ENCODE peak calls at places on chromosomes 3 and 15, in ten cellular contexts. One of them, this sample, is unnamed.

GRCh38 chr3:51908026-51908425 is 4.9 kb upstream of the IQCF1 start:
- DNase-seq in NCI-H1436: no peak
- DNase-seq in activated naive CD8-positive, alpha-beta T cell treated with anti-CD3 and anti-CD28 coated beads for 36 hours: no peak
- DNase-seq in stimulated activated CD4-positive, alpha-beta T cell treated with anti-CD3 and anti-CD28 coated beads, Interleukin-12 subunit alpha, Interleukin-12 subunit beta, amount 100 ng/mL, for 4 hours: no peak
- DNase-seq in nucleus accumbens: no peak
- DNase-seq in ELF-1: no peak
- DNase-seq in foreskin fibroblast: no peak
- DNase-seq in iPS DF 19.7: no peak
- DNase-seq in neural crest cell: no peak
- DNase-seq in HS-27A: no peak
- DNase-seq in this sample: no peak

GRCh38 chr3:58508437-58508836 is 16.5 kb downstream of the KCTD6 start:
- DNase-seq in ELF-1: no peak
- DNase-seq in activated naive CD8-positive, alpha-beta T cell treated with anti-CD3 and anti-CD28 coated beads for 36 hours: no peak
- DNase-seq in nucleus accumbens: no peak
- DNase-seq in NCI-H1436: no peak
- DNase-seq in foreskin fibroblast: no peak
- DNase-seq in stimulated activated CD4-positive, alpha-beta T cell treated with anti-CD3 and anti-CD28 coated beads, Interleukin-12 subunit alpha, Interleukin-12 subunit beta, amount 100 ng/mL, for 4 hours: no peak
- DNase-seq in HS-27A: no peak
- DNase-seq in neural crest cell: no peak
- DNase-seq in iPS DF 19.7: no peak
- DNase-seq in this sample: no peak

GRCh38 chr3:23094890-23095462 is 108.2 kb upstream of the UBE2E2 start:
- DNase-seq in ELF-1: no peak
- DNase-seq in HS-27A: peak
- DNase-seq in nucleus accumbens: no peak
- DNase-seq in neural crest cell: no peak
- DNase-seq in iPS DF 19.7: no peak
- DNase-seq in activated naive CD8-positive, alpha-beta T cell treated with anti-CD3 and anti-CD28 coated beads for 36 hours: no peak
- DNase-seq in stimulated activated CD4-positive, alpha-beta T cell treated with anti-CD3 and anti-CD28 coated beads, Interleukin-12 subunit alpha, Interleukin-12 subunit beta, amount 100 ng/mL, for 4 hours: no peak
- DNase-seq in NCI-H1436: no peak
- DNase-seq in foreskin fibroblast: no peak
- DNase-seq in this sample: peak

GRCh38 chr15:59294961-59295741 is 77.5 kb downstream of the MYO1E start:
- DNase-seq in ELF-1: no peak
- DNase-seq in stimulated activated CD4-positive, alpha-beta T cell treated with anti-CD3 and anti-CD28 coated beads, Interleukin-12 subunit alpha, Interleukin-12 subunit beta, amount 100 ng/mL, for 4 hours: no peak
- DNase-seq in nucleus accumbens: no peak
- DNase-seq in NCI-H1436: peak
- DNase-seq in activated naive CD8-positive, alpha-beta T cell treated with anti-CD3 and anti-CD28 coated beads for 36 hours: no peak
- DNase-seq in iPS DF 19.7: no peak
- DNase-seq in neural crest cell: no peak
- DNase-seq in HS-27A: peak
- DNase-seq in foreskin fibroblast: peak
- DNase-seq in this sample: peak

GRCh38 chr15:50758712-50759205 is 6.7 kb downstream of the SPPL2A start:
- DNase-seq in activated naive CD8-positive, alpha-beta T cell treated with anti-CD3 and anti-CD28 coated beads for 36 hours: no peak
- DNase-seq in iPS DF 19.7: no peak
- DNase-seq in nucleus accumbens: no peak
- DNase-seq in HS-27A: no peak
- DNase-seq in NCI-H1436: no peak
- DNase-seq in neural crest cell: no peak
- DNase-seq in stimulated activated CD4-positive, alpha-beta T cell treated with anti-CD3 and anti-CD28 coated beads, Interleukin-12 subunit alpha, Interleukin-12 subunit beta, amount 100 ng/mL, for 4 hours: no peak
- DNase-seq in foreskin fibroblast: peak
- DNase-seq in ELF-1: no peak
- DNase-seq in this sample: no peak

GRCh38 chr3:14461748-14462324 is 59.4 kb downstream of the SLC6A6 start:
- DNase-seq in ELF-1: peak
- DNase-seq in foreskin fibroblast: peak
- DNase-seq in neural crest cell: peak
- DNase-seq in iPS DF 19.7: no peak
- DNase-seq in NCI-H1436: peak
- DNase-seq in HS-27A: no peak
- DNase-seq in nucleus accumbens: peak
- DNase-seq in activated naive CD8-positive, alpha-beta T cell treated with anti-CD3 and anti-CD28 coated beads for 36 hours: peak
- DNase-seq in stimulated activated CD4-positive, alpha-beta T cell treated with anti-CD3 and anti-CD28 coated beads, Interleukin-12 subunit alpha, Interleukin-12 subunit beta, amount 100 ng/mL, for 4 hours: peak
- DNase-seq in this sample: peak

GRCh38 chr15:64774556-64775523 is 549 bp downstream of the RBPMS2 start:
- DNase-seq in NCI-H1436: no peak
- DNase-seq in ELF-1: peak
- DNase-seq in HS-27A: no peak
- DNase-seq in iPS DF 19.7: no peak
- DNase-seq in neural crest cell: peak
- DNase-seq in activated naive CD8-positive, alpha-beta T cell treated with anti-CD3 and anti-CD28 coated beads for 36 hours: peak
- DNase-seq in stimulated activated CD4-positive, alpha-beta T cell treated with anti-CD3 and anti-CD28 coated beads, Interleukin-12 subunit alpha, Interleukin-12 subunit beta, amount 100 ng/mL, for 4 hours: peak
- DNase-seq in foreskin fibroblast: no peak
- DNase-seq in nucleus accumbens: no peak
- DNase-seq in this sample: no peak

GRCh38 chr15:64017082-64017588 is 29.1 kb downstream of the DAPK2 start:
- DNase-seq in ELF-1: no peak
- DNase-seq in stimulated activated CD4-positive, alpha-beta T cell treated with anti-CD3 and anti-CD28 coated beads, Interleukin-12 subunit alpha, Interleukin-12 subunit beta, amount 100 ng/mL, for 4 hours: no peak
- DNase-seq in activated naive CD8-positive, alpha-beta T cell treated with anti-CD3 and anti-CD28 coated beads for 36 hours: no peak
- DNase-seq in iPS DF 19.7: no peak
- DNase-seq in HS-27A: no peak
- DNase-seq in neural crest cell: no peak
- DNase-seq in foreskin fibroblast: peak
- DNase-seq in NCI-H1436: no peak
- DNase-seq in nucleus accumbens: no peak
- DNase-seq in this sample: peak

GRCh38 chr3:188527389-188527788 is 373.4 kb downstream of the LPP start:
- DNase-seq in HS-27A: no peak
- DNase-seq in NCI-H1436: no peak
- DNase-seq in iPS DF 19.7: no peak
- DNase-seq in activated naive CD8-positive, alpha-beta T cell treated with anti-CD3 and anti-CD28 coated beads for 36 hours: no peak
- DNase-seq in foreskin fibroblast: no peak
- DNase-seq in stimulated activated CD4-positive, alpha-beta T cell treated with anti-CD3 and anti-CD28 coated beads, Interleukin-12 subunit alpha, Interleukin-12 subunit beta, amount 100 ng/mL, for 4 hours: no peak
- DNase-seq in nucleus accumbens: no peak
- DNase-seq in ELF-1: no peak
- DNase-seq in neural crest cell: no peak
- DNase-seq in this sample: peak

GRCh38 chr15:62392411-62392810 is 227.3 kb upstream of the C2CD4B start:
- DNase-seq in HS-27A: no peak
- DNase-seq in iPS DF 19.7: no peak
- DNase-seq in neural crest cell: peak
- DNase-seq in stimulated activated CD4-positive, alpha-beta T cell treated with anti-CD3 and anti-CD28 coated beads, Interleukin-12 subunit alpha, Interleukin-12 subunit beta, amount 100 ng/mL, for 4 hours: no peak
- DNase-seq in NCI-H1436: no peak
- DNase-seq in foreskin fibroblast: no peak
- DNase-seq in ELF-1: peak
- DNase-seq in nucleus accumbens: no peak
- DNase-seq in activated naive CD8-positive, alpha-beta T cell treated with anti-CD3 and anti-CD28 coated beads for 36 hours: peak
- DNase-seq in this sample: peak

GRCh38 chr15:50943623-50944022 is 35.1 kb downstream of the AP4E1 start:
- DNase-seq in nucleus accumbens: no peak
- DNase-seq in HS-27A: no peak
- DNase-seq in ELF-1: no peak
- DNase-seq in foreskin fibroblast: no peak
- DNase-seq in iPS DF 19.7: no peak
- DNase-seq in neural crest cell: no peak
- DNase-seq in NCI-H1436: no peak
- DNase-seq in activated naive CD8-positive, alpha-beta T cell treated with anti-CD3 and anti-CD28 coated beads for 36 hours: no peak
- DNase-seq in stimulated activated CD4-positive, alpha-beta T cell treated with anti-CD3 and anti-CD28 coated beads, Interleukin-12 subunit alpha, Interleukin-12 subunit beta, amount 100 ng/mL, for 4 hours: no peak
- DNase-seq in this sample: no peak

GRCh38 chr3:11273945-11274344 is 1.7 kb downstream of the ATG7 start:
- DNase-seq in HS-27A: no peak
- DNase-seq in foreskin fibroblast: no peak
- DNase-seq in nucleus accumbens: no peak
- DNase-seq in activated naive CD8-positive, alpha-beta T cell treated with anti-CD3 and anti-CD28 coated beads for 36 hours: no peak
- DNase-seq in iPS DF 19.7: no peak
- DNase-seq in ELF-1: no peak
- DNase-seq in stimulated activated CD4-positive, alpha-beta T cell treated with anti-CD3 and anti-CD28 coated beads, Interleukin-12 subunit alpha, Interleukin-12 subunit beta, amount 100 ng/mL, for 4 hours: no peak
- DNase-seq in NCI-H1436: no peak
- DNase-seq in neural crest cell: no peak
- DNase-seq in this sample: no peak

GRCh38 chr3:185730550-185730949 is 94.3 kb downstream of the IGF2BP2 start:
- DNase-seq in foreskin fibroblast: no peak
- DNase-seq in ELF-1: no peak
- DNase-seq in neural crest cell: no peak
- DNase-seq in nucleus accumbens: no peak
- DNase-seq in activated naive CD8-positive, alpha-beta T cell treated with anti-CD3 and anti-CD28 coated beads for 36 hours: no peak
- DNase-seq in HS-27A: no peak
- DNase-seq in stimulated activated CD4-positive, alpha-beta T cell treated with anti-CD3 and anti-CD28 coated beads, Interleukin-12 subunit alpha, Interleukin-12 subunit beta, amount 100 ng/mL, for 4 hours: no peak
- DNase-seq in iPS DF 19.7: no peak
- DNase-seq in NCI-H1436: no peak
- DNase-seq in this sample: no peak

GRCh38 chr15:74420193-74420905 is 13.4 kb downstream of the SEMA7A start:
- DNase-seq in HS-27A: peak
- DNase-seq in NCI-H1436: no peak
- DNase-seq in iPS DF 19.7: no peak
- DNase-seq in ELF-1: no peak
- DNase-seq in foreskin fibroblast: no peak
- DNase-seq in neural crest cell: no peak
- DNase-seq in nucleus accumbens: no peak
- DNase-seq in activated naive CD8-positive, alpha-beta T cell treated with anti-CD3 and anti-CD28 coated beads for 36 hours: no peak
- DNase-seq in stimulated activated CD4-positive, alpha-beta T cell treated with anti-CD3 and anti-CD28 coated beads, Interleukin-12 subunit alpha, Interleukin-12 subunit beta, amount 100 ng/mL, for 4 hours: no peak
- DNase-seq in this sample: no peak

GRCh38 chr3:55750525-55750924 is 263.4 kb upstream of the WNT5A start:
- DNase-seq in stimulated activated CD4-positive, alpha-beta T cell treated with anti-CD3 and anti-CD28 coated beads, Interleukin-12 subunit alpha, Interleukin-12 subunit beta, amount 100 ng/mL, for 4 hours: no peak
- DNase-seq in activated naive CD8-positive, alpha-beta T cell treated with anti-CD3 and anti-CD28 coated beads for 36 hours: no peak
- DNase-seq in neural crest cell: no peak
- DNase-seq in HS-27A: peak
- DNase-seq in iPS DF 19.7: no peak
- DNase-seq in nucleus accumbens: no peak
- DNase-seq in ELF-1: no peak
- DNase-seq in NCI-H1436: no peak
- DNase-seq in foreskin fibroblast: peak
- DNase-seq in this sample: peak

GRCh38 chr3:5054098-5054497 is 68.0 kb upstream of the ARL8B start:
- DNase-seq in foreskin fibroblast: no peak
- DNase-seq in neural crest cell: no peak
- DNase-seq in activated naive CD8-positive, alpha-beta T cell treated with anti-CD3 and anti-CD28 coated beads for 36 hours: no peak
- DNase-seq in iPS DF 19.7: no peak
- DNase-seq in nucleus accumbens: no peak
- DNase-seq in stimulated activated CD4-positive, alpha-beta T cell treated with anti-CD3 and anti-CD28 coated beads, Interleukin-12 subunit alpha, Interleukin-12 subunit beta, amount 100 ng/mL, for 4 hours: no peak
- DNase-seq in NCI-H1436: no peak
- DNase-seq in HS-27A: no peak
- DNase-seq in ELF-1: no peak
- DNase-seq in this sample: no peak

GRCh38 chr15:53757906-53758305 is 1.6 kb downstream of the WDR72 start:
- DNase-seq in foreskin fibroblast: no peak
- DNase-seq in HS-27A: no peak
- DNase-seq in neural crest cell: no peak
- DNase-seq in stimulated activated CD4-positive, alpha-beta T cell treated with anti-CD3 and anti-CD28 coated beads, Interleukin-12 subunit alpha, Interleukin-12 subunit beta, amount 100 ng/mL, for 4 hours: no peak
- DNase-seq in ELF-1: no peak
- DNase-seq in NCI-H1436: no peak
- DNase-seq in activated naive CD8-positive, alpha-beta T cell treated with anti-CD3 and anti-CD28 coated beads for 36 hours: no peak
- DNase-seq in iPS DF 19.7: no peak
- DNase-seq in nucleus accumbens: no peak
- DNase-seq in this sample: no peak

GRCh38 chr3:65149877-65150276 is 462.1 kb upstream of the ADAMTS9 start:
- DNase-seq in stimulated activated CD4-positive, alpha-beta T cell treated with anti-CD3 and anti-CD28 coated beads, Interleukin-12 subunit alpha, Interleukin-12 subunit beta, amount 100 ng/mL, for 4 hours: no peak
- DNase-seq in nucleus accumbens: no peak
- DNase-seq in NCI-H1436: no peak
- DNase-seq in ELF-1: no peak
- DNase-seq in foreskin fibroblast: no peak
- DNase-seq in activated naive CD8-positive, alpha-beta T cell treated with anti-CD3 and anti-CD28 coated beads for 36 hours: no peak
- DNase-seq in iPS DF 19.7: no peak
- DNase-seq in HS-27A: no peak
- DNase-seq in neural crest cell: no peak
- DNase-seq in this sample: no peak

This sample was measured in cardiac fibroblast.